ENCODE peak calls at places on chromosome 22, in five cellular contexts. D is IMR-90, W is astrocyte of the spinal cord, P is psoas muscle, C is Panc1. G is an unnamed sample.

GRCh38 chr22:23522642-23523251 is 57.3 kb downstream of the IGLL1 start:
- DNase-seq in D (no peak), W (peak; percentile 18), P (no peak), C (no peak), G (no peak)

GRCh38 chr22:47220752-47221151 is 458.3 kb downstream of the TBC1D22A start:
- DNase-seq in D (no peak), W (no peak), P (no peak), C (no peak), G (no peak)

GRCh38 chr22:44727709-44728108 is 24.7 kb upstream of the ARHGAP8 start:
- DNase-seq in D (no peak), W (no peak), P (no peak), C (no peak), G (no peak)

GRCh38 chr22:17808688-17809403 is 34.6 kb upstream of the BID start:
- DNase-seq in D (peak; percentile 6), W (no peak), P (no peak), C (no peak), G (no peak)

GRCh38 chr22:50304528-50305392 is 2.7 kb downstream of the PLXNB2 start:
- DNase-seq in D (no peak), W (peak; percentile 27), P (no peak), C (no peak), G (no peak)

GRCh38 chr22:25564979-25565677 is 653 bp downstream of the GRK3 start:
- DNase-seq in D (no peak), W (no peak), P (peak; percentile 33), C (no peak), G (no peak)

GRCh38 chr22:46081036-46081830 is 69.1 kb upstream of the PPARA start:
- DNase-seq in D (no peak), W (no peak), P (peak; percentile 32), C (no peak), G (no peak)

GRCh38 chr22:44458044-44459020 is 39.7 kb downstream of the RTL6 start:
- DNase-seq in D (no peak), W (no peak), P (no peak), C (no peak), G (no peak)

GRCh38 chr22:29109853-29110252 is 37.0 kb downstream of the KREMEN1 start:
- DNase-seq in D (peak; percentile 54), W (no peak), P (no peak), C (no peak), G (no peak)

GRCh38 chr22:18057568-18058209 is 20.1 kb upstream of the PEX26 start:
- DNase-seq in D (peak; percentile 100), W (peak; percentile 98), P (peak; percentile 71), C (peak; percentile 63), G (peak; percentile 98)

GRCh38 chr22:25113316-25113721 is 86.3 kb upstream of the CRYBB3 start:
- DNase-seq in D (no peak), W (no peak), P (peak; percentile 46), C (no peak), G (no peak)

GRCh38 chr22:27420817-27421361 is 380.7 kb downstream of the MN1 start:
- DNase-seq in D (peak; percentile 95), W (peak; percentile 98), P (peak; percentile 75), C (no peak), G (peak; percentile 93)

GRCh38 chr22:38792833-38793232 is 1.1 kb downstream of the DNAL4 start:
- DNase-seq in D (peak; percentile 59), W (peak; percentile 13), P (no peak), C (no peak), G (no peak)
- H3K4me3 ChIP-seq in D (peak overlapping the region; percentile 73), W (peak overlapping the region; percentile 77), P (peak overlapping the region; percentile 79), C (peak overlapping the region; percentile 87), G (peak overlapping the region; percentile 75)

GRCh38 chr22:39280250-39280649 is 35.5 kb upstream of the PDGFB start:
- DNase-seq in D (no peak), W (no peak), P (no peak), C (no peak), G (no peak)
- H3K4me3 ChIP-seq in D (no peak overlapping the region), W (no peak overlapping the region), P (no peak overlapping the region), C (no peak overlapping the region), G (no peak overlapping the region)

GRCh38 chr22:39434721-39435120 is 22.1 kb upstream of the MGAT3 start:
- DNase-seq in D (no peak), W (no peak), P (no peak), C (no peak), G (no peak)

GRCh38 chr22:39439170-39439569 is 17.6 kb upstream of the MGAT3 start:
- DNase-seq in D (peak; percentile 76), W (peak; percentile 47), P (no peak), C (peak; percentile 12), G (no peak)

GRCh38 chr22:39435616-39436015 is 21.2 kb upstream of the MGAT3 start:
- DNase-seq in D (no peak), W (no peak), P (no peak), C (no peak), G (no peak)

GRCh38 chr22:39434243-39434653 is 22.6 kb upstream of the MGAT3 start:
- DNase-seq in D (no peak), W (no peak), P (peak; percentile 64), C (no peak), G (no peak)

GRCh38 chr22:39437836-39438704 is 18.7 kb upstream of the MGAT3 start:
- DNase-seq in D (no peak), W (no peak), P (no peak), C (no peak), G (no peak)
- H3K4me3 ChIP-seq in D (no peak overlapping the region), W (no peak overlapping the region), P (peak overlapping the region; percentile 37), C (peak overlapping the region; percentile 30), G (no peak overlapping the region)

GRCh38 chr22:37266581-37267127 is 15.7 kb upstream of the CYTH4 start:
- DNase-seq in D (no peak), W (no peak), P (no peak), C (no peak), G (no peak)
- H3K4me3 ChIP-seq in D (no peak overlapping the region), W (no peak overlapping the region), P (no peak overlapping the region), C (peak overlapping the region; percentile 62), G (peak overlapping the region; percentile 41)

GRCh38 chr22:42993651-42994275 is 21.2 kb downstream of the PACSIN2 start:
- DNase-seq in D (peak; percentile 60), W (peak; percentile 48), P (no peak), C (no peak), G (no peak)
- H3K4me3 ChIP-seq in D (no peak overlapping the region), W (no peak overlapping the region), P (no peak overlapping the region), C (no peak overlapping the region), G (no peak overlapping the region)

GRCh38 chr22:39144101-39144815 is 8.2 kb downstream of the CBX7 start:
- DNase-seq in D (peak; percentile 30), W (peak; percentile 45), P (no peak), C (no peak), G (no peak)
- H3K4me3 ChIP-seq in D (peak overlapping the region; percentile 99), W (peak overlapping the region; percentile 79), P (peak overlapping the region; percentile 98), C (peak overlapping the region; percentile 84), G (peak overlapping the region; percentile 90)